ENCODE peak calls at places on chromosomes 11 and 22, in five cellular contexts. One of them, this sample, is unnamed.

GRCh38 chr11:89175796-89176195 is 1.9 kb upstream of the TYR start:
- DNase-seq in WTC11: no peak
- DNase-seq in K562: no peak
- DNase-seq in pancreas: no peak
- DNase-seq in astrocyte: no peak
- DNase-seq in this sample: no peak

GRCh38 chr22:21641417-21641794 is 696 bp upstream of the SDF2L1 start:
- DNase-seq in WTC11: no peak
- DNase-seq in pancreas: no peak
- DNase-seq in K562: peak; percentile 95
- DNase-seq in astrocyte: no peak
- DNase-seq in this sample: peak; percentile 59

GRCh38 chr11:113864410-113864809 is 11.0 kb downstream of the USP28 start:
- DNase-seq in K562: no peak
- DNase-seq in astrocyte: no peak
- DNase-seq in pancreas: no peak
- DNase-seq in WTC11: no peak
- DNase-seq in this sample: no peak

GRCh38 chr11:7513210-7514098 is at the start of gene PPFIBP2:
- DNase-seq in pancreas: peak; percentile 90
- DNase-seq in astrocyte: peak; percentile 16
- DNase-seq in WTC11: peak; percentile 83
- DNase-seq in K562: peak; percentile 94
- DNase-seq in this sample: peak; percentile 80

GRCh38 chr11:128503231-128503991 is 83.9 kb downstream of the ETS1 start:
- DNase-seq in WTC11: no peak
- DNase-seq in K562: no peak
- DNase-seq in pancreas: no peak
- DNase-seq in astrocyte: peak; percentile 96
- DNase-seq in this sample: no peak

GRCh38 chr11:101049123-101049522 is 80.5 kb downstream of the PGR start:
- DNase-seq in pancreas: no peak
- DNase-seq in astrocyte: no peak
- DNase-seq in K562: peak; percentile 22
- DNase-seq in WTC11: no peak
- DNase-seq in this sample: no peak

GRCh38 chr22:36397081-36397766 is 9.5 kb upstream of the MYH9 start:
- DNase-seq in astrocyte: peak; percentile 83
- DNase-seq in K562: no peak
- DNase-seq in pancreas: no peak
- DNase-seq in WTC11: no peak
- DNase-seq in this sample: no peak

GRCh38 chr22:42439821-42440674 is 7.8 kb upstream of the NFAM1 start:
- DNase-seq in astrocyte: peak; percentile 12
- DNase-seq in K562: no peak
- DNase-seq in WTC11: no peak
- DNase-seq in pancreas: peak; percentile 53
- DNase-seq in this sample: no peak

GRCh38 chr11:11293798-11294611 is 59.0 kb downstream of the CSNK2A3 start:
- DNase-seq in pancreas: no peak
- DNase-seq in WTC11: no peak
- DNase-seq in astrocyte: no peak
- DNase-seq in K562: no peak
- DNase-seq in this sample: no peak

GRCh38 chr11:130047141-130047540 is 22.6 kb upstream of the APLP2 start:
- DNase-seq in pancreas: no peak
- DNase-seq in K562: no peak
- DNase-seq in WTC11: no peak
- DNase-seq in astrocyte: no peak
- DNase-seq in this sample: no peak

GRCh38 chr11:35418282-35418846 is 994 bp downstream of the SLC1A2 start:
- DNase-seq in pancreas: peak; percentile 26
- DNase-seq in astrocyte: no peak
- DNase-seq in WTC11: peak; percentile 60
- DNase-seq in K562: no peak
- DNase-seq in this sample: no peak

GRCh38 chr22:43441751-43442150 is 29.9 kb downstream of the MPPED1 start:
- DNase-seq in pancreas: no peak
- DNase-seq in astrocyte: no peak
- DNase-seq in K562: no peak
- DNase-seq in WTC11: no peak
- DNase-seq in this sample: no peak

GRCh38 chr22:41401781-41402648 is 20.3 kb downstream of the TEF start:
- DNase-seq in K562: no peak
- DNase-seq in pancreas: peak; percentile 92
- DNase-seq in WTC11: no peak
- DNase-seq in astrocyte: no peak
- DNase-seq in this sample: no peak

GRCh38 chr22:19098157-19098556 is 24.1 kb downstream of the DGCR2 start:
- DNase-seq in pancreas: peak; percentile 67
- DNase-seq in WTC11: no peak
- DNase-seq in astrocyte: no peak
- DNase-seq in K562: no peak
- DNase-seq in this sample: no peak

GRCh38 chr11:72483412-72484186 is 49.3 kb upstream of the CLPB start:
- DNase-seq in astrocyte: peak; percentile 10
- DNase-seq in K562: no peak
- DNase-seq in pancreas: no peak
- DNase-seq in WTC11: no peak
- DNase-seq in this sample: peak; percentile 6

GRCh38 chr11:119773016-119773415 is 44.0 kb upstream of the NECTIN1 start:
- DNase-seq in K562: no peak
- DNase-seq in pancreas: no peak
- DNase-seq in astrocyte: no peak
- DNase-seq in WTC11: no peak
- DNase-seq in this sample: no peak
- TF ChIP-seq CTCF in K562: no peak
- TF ChIP-seq CTCF in pancreas: no peak
- TF ChIP-seq CTCF in astrocyte: no peak
- TF ChIP-seq CTCF in WTC11: no peak
- TF ChIP-seq CTCF in this sample: no peak

GRCh38 chr11:43511959-43512358 is 153.2 kb downstream of the TTC17 start:
- DNase-seq in K562: no peak
- DNase-seq in astrocyte: no peak
- DNase-seq in pancreas: no peak
- DNase-seq in WTC11: no peak
- DNase-seq in this sample: no peak

GRCh38 chr11:43517518-43517917 is 158.8 kb downstream of the TTC17 start:
- DNase-seq in WTC11: no peak
- DNase-seq in K562: no peak
- DNase-seq in pancreas: no peak
- DNase-seq in astrocyte: peak; percentile 19
- DNase-seq in this sample: no peak

GRCh38 chr11:43516316-43516820 is 157.6 kb downstream of the TTC17 start:
- DNase-seq in K562: no peak
- DNase-seq in astrocyte: no peak
- DNase-seq in pancreas: no peak
- DNase-seq in WTC11: peak; percentile 38
- DNase-seq in this sample: peak; percentile 18

GRCh38 chr11:43518407-43519165 is 159.9 kb downstream of the TTC17 start:
- DNase-seq in astrocyte: no peak
- DNase-seq in WTC11: no peak
- DNase-seq in K562: no peak
- DNase-seq in pancreas: no peak
- DNase-seq in this sample: no peak

DNA sequence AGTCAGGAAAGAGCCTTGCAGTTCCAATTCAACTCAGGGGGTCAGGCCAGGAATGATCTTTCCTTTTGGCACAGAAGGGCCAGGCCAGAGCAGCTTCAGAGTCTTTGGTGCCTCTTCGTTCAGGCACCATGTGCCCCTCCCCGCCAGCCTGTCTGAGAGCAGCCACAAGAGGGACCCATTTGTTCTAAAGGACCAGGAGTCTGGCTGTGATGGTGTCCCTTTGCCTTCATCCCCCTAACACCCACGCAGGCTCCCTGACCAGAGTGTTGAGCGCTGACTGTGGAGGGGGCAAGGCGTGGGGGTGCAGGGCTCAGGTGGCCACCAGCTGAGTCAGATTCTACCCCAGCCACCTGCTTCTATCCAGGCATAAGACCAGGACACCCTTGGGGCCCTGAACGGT is 156.4 kb downstream of the TTC17 start:
- DNase-seq in WTC11: peak; percentile 57
- DNase-seq in K562: peak; percentile 56
- DNase-seq in astrocyte: no peak
- DNase-seq in pancreas: no peak
- DNase-seq in this sample: peak; percentile 24
- TF ChIP-seq CTCF in WTC11: no peak
- TF ChIP-seq CTCF in K562: peak; percentile 61
- TF ChIP-seq CTCF in astrocyte: no peak
- TF ChIP-seq CTCF in pancreas: no peak
- TF ChIP-seq CTCF in this sample: no peak

GRCh38 chr11:111631034-111631665 is 28.9 kb downstream of the SIK2 start:
- DNase-seq in astrocyte: no peak
- DNase-seq in WTC11: no peak
- DNase-seq in pancreas: no peak
- DNase-seq in K562: no peak
- DNase-seq in this sample: no peak
- TF ChIP-seq CTCF in astrocyte: no peak
- TF ChIP-seq CTCF in WTC11: no peak
- TF ChIP-seq CTCF in pancreas: no peak
- TF ChIP-seq CTCF in K562: no peak
- TF ChIP-seq CTCF in this sample: no peak

GRCh38 chr11:45022294-45023064 is 71.8 kb upstream of the TP53I11 start:
- DNase-seq in astrocyte: peak; percentile 73
- DNase-seq in pancreas: no peak
- DNase-seq in WTC11: no peak
- DNase-seq in K562: no peak
- DNase-seq in this sample: no peak

GRCh38 chr11:45023065-45023365 is 72.3 kb upstream of the TP53I11 start:
- DNase-seq in pancreas: no peak
- DNase-seq in WTC11: no peak
- DNase-seq in K562: no peak
- DNase-seq in astrocyte: peak; percentile 33
- DNase-seq in this sample: no peak

GRCh38 chr11:45021692-45022130 is 71.0 kb upstream of the TP53I11 start:
- DNase-seq in astrocyte: peak; percentile 59
- DNase-seq in WTC11: peak; percentile 40
- DNase-seq in K562: no peak
- DNase-seq in pancreas: peak; percentile 51
- DNase-seq in this sample: no peak

GRCh38 chr11:45021001-45021400 is 70.3 kb upstream of the TP53I11 start:
- DNase-seq in pancreas: no peak
- DNase-seq in astrocyte: no peak
- DNase-seq in WTC11: no peak
- DNase-seq in K562: no peak
- DNase-seq in this sample: no peak

GRCh38 chr11:45017329-45017728 is 66.6 kb upstream of the TP53I11 start:
- DNase-seq in pancreas: no peak
- DNase-seq in WTC11: peak; percentile 52
- DNase-seq in astrocyte: no peak
- DNase-seq in K562: no peak
- DNase-seq in this sample: peak; percentile 29
- TF ChIP-seq CTCF in pancreas: no peak
- TF ChIP-seq CTCF in WTC11: peak; percentile 43
- TF ChIP-seq CTCF in astrocyte: no peak
- TF ChIP-seq CTCF in K562: no peak
- TF ChIP-seq CTCF in this sample: peak; percentile 34

GRCh38 chr11:59053387-59053786 is 32.7 kb upstream of the GLYATL1B start:
- DNase-seq in astrocyte: peak; percentile 8
- DNase-seq in K562: peak; percentile 17
- DNase-seq in WTC11: peak; percentile 90
- DNase-seq in pancreas: peak; percentile 68
- DNase-seq in this sample: peak; percentile 70
- TF ChIP-seq CTCF in astrocyte: peak; percentile 49
- TF ChIP-seq CTCF in K562: peak; percentile 69
- TF ChIP-seq CTCF in WTC11: peak; percentile 73
- TF ChIP-seq CTCF in pancreas: peak; percentile 85
- TF ChIP-seq CTCF in this sample: peak; percentile 82

DNA sequence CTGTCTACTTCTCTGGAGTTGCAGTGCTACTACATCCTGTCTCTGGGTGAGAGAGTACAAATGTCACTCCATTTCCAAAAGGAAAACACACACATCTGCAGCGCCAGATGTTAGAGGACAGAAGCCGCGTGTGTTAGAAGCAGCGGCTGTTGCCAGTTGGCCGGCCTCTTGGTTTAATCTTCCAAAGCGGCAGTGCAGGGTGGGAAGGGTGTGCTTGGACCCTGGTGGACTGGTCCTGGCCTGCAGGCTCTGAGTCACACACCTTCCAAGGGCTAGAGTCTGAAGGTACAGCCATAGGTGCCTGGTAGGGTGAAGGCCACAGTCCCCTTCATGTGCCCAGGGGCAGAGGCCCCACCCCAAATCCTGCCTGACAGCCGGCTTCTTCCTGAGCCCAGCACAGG is 99.8 kb downstream of the CTTN start:
- DNase-seq in WTC11: no peak
- DNase-seq in K562: no peak
- DNase-seq in pancreas: no peak
- DNase-seq in astrocyte: no peak
- DNase-seq in this sample: no peak
- TF ChIP-seq CTCF in WTC11: no peak
- TF ChIP-seq CTCF in K562: no peak
- TF ChIP-seq CTCF in pancreas: no peak
- TF ChIP-seq CTCF in astrocyte: no peak
- TF ChIP-seq CTCF in this sample: no peak

This sample was measured in endothelial cell.